ENCODE peak calls at places on chromosome 9, in six cellular contexts. T is transverse colon, B is PC-3, G is fibroblast of lung, V is hepatocyte, H is Caco-2. L is an unnamed sample.
A peak's percentile ranks its signal among the peaks of the same experiment; 100 is the strongest.

GRCh38 chr9:87149794-87150193 is 202.5 kb upstream of the GAS1 start:
- DNase-seq in G (no peak), T (no peak), B (no peak), H (no peak), V (no peak), L (no peak)

GRCh38 chr9:90458485-90458884 is 184.1 kb downstream of the DIRAS2 start:
- DNase-seq in B (peak; percentile 5), V (peak; percentile 82), H (peak; percentile 62), G (no peak), T (peak; percentile 80), L (peak; percentile 60)

GRCh38 chr9:34809504-34810186 is 99.7 kb upstream of the CCL21 start:
- DNase-seq in T (no peak), B (no peak), V (peak; percentile 37), H (no peak), G (peak; percentile 3), L (no peak)

GRCh38 chr9:87529666-87530065 is 32.0 kb downstream of the DAPK1 start:
- DNase-seq in T (no peak), G (no peak), H (no peak), B (no peak), V (no peak), L (no peak)

GRCh38 chr9:137502008-137502913 is 43.1 kb upstream of the NSMF start:
- DNase-seq in V (no peak), H (peak; percentile 62), B (peak; percentile 71), T (no peak), G (no peak), L (no peak)

GRCh38 chr9:15642369-15642962 is 89.6 kb downstream of the CCDC171 start:
- DNase-seq in H (no peak), G (peak; percentile 75), T (no peak), V (peak; percentile 69), B (peak; percentile 46), L (no peak)

GRCh38 chr9:14690986-14691730 is 2.1 kb downstream of the ZDHHC21 start:
- DNase-seq in T (no peak), G (no peak), B (peak; percentile 64), H (no peak), V (no peak), L (no peak)

GRCh38 chr9:70601000-70601929 is 186.8 kb upstream of the KLF9 start:
- DNase-seq in V (peak; percentile 87), H (no peak), G (peak; percentile 100), T (peak; percentile 89), B (peak; percentile 22), L (no peak)

GRCh38 chr9:95772320-95773060 is 103.0 kb upstream of the ERCC6L2 start:
- DNase-seq in T (peak; percentile 79), B (peak; percentile 17), H (peak; percentile 53), G (peak; percentile 94), V (peak; percentile 83), L (peak; percentile 84)

GRCh38 chr9:83598487-83598886 is 24.5 kb upstream of the IDNK start:
- DNase-seq in T (no peak), B (no peak), H (no peak), G (peak; percentile 33), V (peak; percentile 56), L (no peak)

GRCh38 chr9:4667681-4668080 is 1.4 kb upstream of the SPATA6L start:
- DNase-seq in G (no peak), T (no peak), H (no peak), V (no peak), B (no peak), L (no peak)

GRCh38 chr9:96219615-96220257 is 82.2 kb downstream of the HSD17B3 start:
- DNase-seq in T (peak; percentile 35), G (no peak), H (no peak), B (no peak), V (peak; percentile 19), L (peak; percentile 55)

GRCh38 chr9:107759009-107759822 is 269.6 kb upstream of the KLF4 start:
- DNase-seq in V (no peak), B (no peak), G (no peak), H (no peak), T (no peak), L (no peak)

GRCh38 chr9:138010274-138010800 is 132.8 kb downstream of the CACNA1B start:
- DNase-seq in G (no peak), B (no peak), V (no peak), H (peak; percentile 30), T (no peak), L (no peak)

GRCh38 chr9:80648336-80648735 is 1041.0 kb downstream of the TLE1 start:
- DNase-seq in H (no peak), G (peak; percentile 55), V (no peak), B (peak; percentile 25), T (no peak), L (no peak)

GRCh38 chr9:121326924-121327613 is 43.0 kb downstream of the STOM start:
- DNase-seq in T (no peak), H (no peak), B (no peak), V (no peak), G (no peak), L (no peak)

GRCh38 chr9:89046832-89047231 is 55.6 kb downstream of the S1PR3 start:
- DNase-seq in B (no peak), H (no peak), G (peak; percentile 44), V (no peak), T (no peak), L (no peak)

GRCh38 chr9:111456536-111456935 is 27.6 kb downstream of the ECPAS start:
- DNase-seq in T (no peak), G (peak; percentile 28), H (no peak), V (no peak), B (no peak), L (no peak)

GRCh38 chr9:84939766-84940165 is 270.2 kb downstream of the NTRK2 start:
- DNase-seq in T (no peak), H (no peak), B (no peak), G (no peak), V (no peak), L (no peak)

GRCh38 chr9:132354645-132355355 is at the start of gene SETX:
- DNase-seq in B (peak; percentile 96), H (peak; percentile 97), V (peak; percentile 100), T (peak; percentile 98), G (peak; percentile 95), L (peak; percentile 98)

GRCh38 chr9:74431467-74431866 is 65.7 kb upstream of the RORB start:
- DNase-seq in H (no peak), B (no peak), V (no peak), T (no peak), G (no peak), L (no peak)

GRCh38 chr9:94804917-94805544 is 78.5 kb downstream of the AOPEP start:
- DNase-seq in V (no peak), B (peak; percentile 35), H (no peak), T (no peak), G (no peak), L (peak; percentile 42)

GRCh38 chr9:107637421-107638420 is 148.2 kb upstream of the KLF4 start:
- DNase-seq in T (peak; percentile 80), G (peak; percentile 100), B (peak; percentile 31), V (peak; percentile 93), H (no peak), L (peak; percentile 67)

GRCh38 chr9:112274600-112274999 is 58.8 kb downstream of the PTBP3 start:
- DNase-seq in B (no peak), H (no peak), G (no peak), V (no peak), T (no peak), L (no peak)

DNA sequence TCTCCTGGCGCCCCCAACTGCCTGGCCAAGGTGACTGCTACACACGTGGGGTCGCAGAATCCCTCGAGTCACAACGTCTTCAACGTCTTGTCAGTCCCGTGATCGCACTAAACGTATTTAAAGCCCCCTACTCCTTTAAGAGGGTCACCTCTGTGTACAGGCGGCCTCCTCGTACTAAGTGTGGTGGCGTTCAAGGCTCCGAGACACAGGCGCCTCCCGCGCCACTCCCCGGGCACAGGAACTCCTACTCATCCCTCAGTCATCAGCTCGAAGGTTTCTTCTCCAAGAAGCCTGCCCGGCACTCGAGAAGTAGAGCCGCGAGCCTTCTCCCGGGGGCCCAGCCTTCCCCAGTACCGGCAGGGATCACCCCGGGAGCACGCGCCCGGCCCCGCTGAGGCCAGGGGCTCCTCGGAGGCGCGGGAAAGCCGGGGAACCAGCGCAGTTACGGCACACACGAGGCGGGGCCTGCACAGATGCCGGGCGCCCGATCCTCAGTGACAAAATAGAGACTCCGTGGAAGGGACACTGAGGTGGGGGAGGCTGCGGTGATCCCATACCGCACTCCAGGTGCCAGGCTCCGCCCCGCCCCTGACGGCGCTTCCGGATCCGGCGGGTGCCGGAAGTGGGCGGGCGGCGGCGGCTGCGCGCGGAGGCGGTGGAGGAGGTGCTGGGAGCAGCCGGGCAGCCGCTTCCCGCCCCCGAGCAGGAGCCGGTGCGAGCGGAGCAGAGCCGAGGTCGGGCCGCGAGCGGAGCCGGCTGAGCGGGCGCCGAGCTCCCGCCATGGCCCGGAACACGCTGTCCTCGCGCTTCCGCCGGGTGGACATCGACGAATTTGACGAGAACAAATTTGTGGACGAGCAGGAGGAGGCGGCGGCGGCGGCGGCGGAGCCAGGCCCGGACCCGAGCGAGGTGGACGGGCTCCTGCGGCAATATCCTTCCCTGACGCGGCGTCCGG is 6.9 kb downstream of the ARPC5L start:
- DNase-seq in G (peak; percentile 68), B (peak; percentile 85), T (peak; percentile 91), H (peak; percentile 90), V (peak; percentile 95), L (peak; percentile 95)
- TF ChIP-seq CTCF in G (peak; percentile 19), B (peak; percentile 2), T (no peak), H (no peak), V (peak; percentile 21), L (peak; percentile 70)

GRCh38 chr9:134367796-134368490 is 41.7 kb downstream of the RXRA start:
- DNase-seq in H (peak; percentile 49), V (peak; percentile 59), T (no peak), B (no peak), G (no peak), L (peak; percentile 88)

GRCh38 chr9:134365115-134365596 is 38.9 kb downstream of the RXRA start:
- DNase-seq in T (no peak), G (no peak), H (no peak), B (no peak), V (no peak), L (no peak)

GRCh38 chr9:134367061-134367460 is 40.8 kb downstream of the RXRA start:
- DNase-seq in V (no peak), B (no peak), H (no peak), G (no peak), T (no peak), L (no peak)

GRCh38 chr9:134365791-134366222 is 39.6 kb downstream of the RXRA start:
- DNase-seq in B (no peak), G (peak; percentile 44), V (peak; percentile 82), H (no peak), T (peak; percentile 50), L (peak; percentile 73)

GRCh38 chr9:134366223-134367031 is 40.2 kb downstream of the RXRA start:
- DNase-seq in B (peak; percentile 33), V (peak; percentile 88), T (peak; percentile 90), H (no peak), G (peak; percentile 87), L (no peak)
- H3K4me3 ChIP-seq in B (no peak overlapping the region), V (no peak overlapping the region), T (peak overlapping the region; percentile 16), H (no peak overlapping the region), G (no peak overlapping the region), L (no peak overlapping the region)

DNA sequence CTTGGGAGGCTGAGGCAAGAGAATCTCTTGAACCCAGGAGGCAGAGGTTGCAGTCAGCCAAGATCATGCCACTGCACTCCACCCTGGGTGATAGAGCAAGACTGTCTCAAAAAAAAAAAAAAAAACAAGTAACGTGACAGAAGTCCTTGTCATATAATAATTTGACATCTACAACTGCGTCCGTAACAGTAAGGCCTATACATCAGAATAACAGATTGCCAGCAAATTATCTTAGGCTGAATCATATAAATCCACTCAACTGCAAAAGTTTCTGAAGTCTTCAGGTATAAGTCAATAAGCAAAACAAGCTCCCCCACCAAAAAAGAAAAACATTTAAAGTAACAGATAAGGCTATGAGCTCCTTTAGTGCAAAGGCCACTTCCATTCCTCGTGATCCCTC is 3.3 kb downstream of the MAPKAP1 start:
- DNase-seq in H (no peak), G (no peak), V (no peak), B (no peak), T (no peak), L (no peak)
- TF ChIP-seq CTCF in H (no peak), G (no peak), V (no peak), B (no peak), T (no peak), L (no peak)

GRCh38 chr9:127926961-127927456 is 3.6 kb downstream of the PIP5KL1 start:
- DNase-seq in H (no peak), V (no peak), T (no peak), B (no peak), G (no peak), L (no peak)
- H3K4me3 ChIP-seq in H (peak overlapping the region; percentile 31), V (peak overlapping the region; percentile 26), T (peak overlapping the region; percentile 30), B (no peak overlapping the region), G (no peak overlapping the region), L (no peak overlapping the region)